ENCODE peak calls at places on chromosome 1, in six cellular contexts. L, Q, D, U, Z and M are unnamed samples.

GRCh38 chr1:201828451-201828819 is 522 bp upstream of the IPO9 start:
- DNase-seq in L (peak), Q (no peak), D (no peak), U (no peak), Z (no peak), M (peak)

GRCh38 chr1:229452956-229453801 is 19.3 kb upstream of the ACTA1 start:
- DNase-seq in L (no peak), Q (no peak), D (peak), U (peak), Z (no peak), M (peak)

GRCh38 chr1:87733421-87733820 is 404.7 kb downstream of the LMO4 start:
- DNase-seq in L (no peak), Q (no peak), D (no peak), U (no peak), Z (no peak), M (no peak)

GRCh38 chr1:84450916-84451315 is 28.1 kb upstream of the RPF1 start:
- DNase-seq in L (peak), Q (no peak), D (no peak), U (no peak), Z (no peak), M (no peak)

GRCh38 chr1:182707116-182707515 is 22.7 kb upstream of the RGS8 start:
- DNase-seq in L (no peak), Q (peak), D (no peak), U (no peak), Z (no peak), M (no peak)

GRCh38 chr1:39845569-39846566 is 37.4 kb downstream of the TRIT1 start:
- DNase-seq in L (peak), Q (peak), D (no peak), U (peak), Z (peak), M (peak)

GRCh38 chr1:194296201-194296600 is 1109.8 kb upstream of the B3GALT2 start:
- DNase-seq in L (peak), Q (no peak), D (no peak), U (no peak), Z (no peak), M (no peak)

GRCh38 chr1:108016451-108016920 is 51.5 kb upstream of the VAV3 start:
- DNase-seq in L (peak), Q (no peak), D (no peak), U (peak), Z (no peak), M (peak)

GRCh38 chr1:185474440-185475149 is 157.6 kb upstream of the IVNS1ABP start:
- DNase-seq in L (no peak), Q (no peak), D (no peak), U (no peak), Z (no peak), M (no peak)

GRCh38 chr1:234541281-234541975 is 62.4 kb upstream of the TARBP1 start:
- DNase-seq in L (peak), Q (no peak), D (no peak), U (no peak), Z (no peak), M (no peak)

GRCh38 chr1:207283421-207283820 is 38.1 kb upstream of the CD55 start:
- DNase-seq in L (no peak), Q (no peak), D (no peak), U (no peak), Z (no peak), M (no peak)

GRCh38 chr1:237901284-237901870 is 10.7 kb upstream of the ZP4 start:
- DNase-seq in L (no peak), Q (no peak), D (no peak), U (peak), Z (no peak), M (no peak)

GRCh38 chr1:58997060-58997411 is 213.2 kb upstream of the JUN start:
- DNase-seq in L (no peak), Q (no peak), D (no peak), U (peak), Z (no peak), M (no peak)

GRCh38 chr1:83053446-83053845 is 945.5 kb downstream of the TTLL7 start:
- DNase-seq in L (no peak), Q (no peak), D (no peak), U (no peak), Z (no peak), M (no peak)

GRCh38 chr1:182032251-182032650 is 29.3 kb downstream of the ZNF648 start:
- DNase-seq in L (no peak), Q (no peak), D (no peak), U (no peak), Z (no peak), M (no peak)

GRCh38 chr1:199856381-199856780 is 171.1 kb upstream of the NR5A2 start:
- DNase-seq in L (no peak), Q (no peak), D (no peak), U (no peak), Z (no peak), M (no peak)

GRCh38 chr1:63189677-63190076 is 132.7 kb upstream of the FOXD3 start:
- DNase-seq in L (no peak), Q (no peak), D (no peak), U (peak), Z (no peak), M (no peak)

GRCh38 chr1:52296345-52296744 is 69.7 kb downstream of the CC2D1B start:
- DNase-seq in L (peak), Q (no peak), D (peak), U (peak), Z (peak), M (peak)

GRCh38 chr1:95041491-95042165 is 31.1 kb downstream of the ALG14 start:
- DNase-seq in L (peak), Q (peak), D (peak), U (peak), Z (peak), M (peak)

GRCh38 chr1:40379785-40380452 is 6.4 kb downstream of the SMAP2 start:
- DNase-seq in L (no peak), Q (no peak), D (no peak), U (no peak), Z (no peak), M (peak)

GRCh38 chr1:4636186-4636585 is 18.2 kb upstream of the AJAP1 start:
- DNase-seq in L (no peak), Q (no peak), D (no peak), U (no peak), Z (no peak), M (no peak)

GRCh38 chr1:37410080-37410479 is 64.3 kb upstream of the ZC3H12A start:
- DNase-seq in L (no peak), Q (no peak), D (no peak), U (no peak), Z (no peak), M (no peak)

GRCh38 chr1:117093870-117094621 is 27.5 kb downstream of the TRIM45 start:
- DNase-seq in L (peak), Q (no peak), D (no peak), U (peak), Z (peak), M (peak)

GRCh38 chr1:103788377-103788776 is 38.7 kb downstream of the AMY1C start:
- DNase-seq in L (no peak), Q (no peak), D (no peak), U (peak), Z (no peak), M (peak)

GRCh38 chr1:56206391-56206790 is 373.0 kb downstream of the PLPP3 start:
- DNase-seq in L (no peak), Q (no peak), D (no peak), U (no peak), Z (no peak), M (no peak)

GRCh38 chr1:46550751-46551231 is 656 bp downstream of the KNCN start:
- DNase-seq in L (no peak), Q (no peak), D (no peak), U (no peak), Z (no peak), M (no peak)

GRCh38 chr1:236419502-236419901 is 25.4 kb downstream of the EDARADD start:
- DNase-seq in L (no peak), Q (no peak), D (no peak), U (no peak), Z (no peak), M (no peak)

DNA sequence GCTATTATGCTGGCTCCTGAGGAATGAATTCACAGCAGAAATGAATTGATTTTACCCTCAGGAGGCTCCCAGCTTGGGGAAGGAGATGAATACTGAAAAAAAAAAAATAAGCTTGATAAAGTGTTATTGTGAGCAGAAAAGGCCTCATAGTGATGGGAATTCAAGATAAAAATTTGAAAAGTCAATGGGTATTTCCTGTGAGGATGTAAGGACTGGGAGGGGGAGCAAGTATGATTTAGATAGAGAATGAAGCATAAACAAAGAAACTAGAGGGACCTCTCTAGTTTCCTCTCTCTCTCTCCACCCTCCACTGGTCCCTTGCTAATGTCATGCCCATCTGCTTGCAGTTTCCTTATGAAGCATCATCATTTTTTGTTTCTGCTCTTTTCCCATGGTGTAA is 439.0 kb upstream of the PLXNA2 start:
- DNase-seq in L (no peak), Q (no peak), D (no peak), U (peak), Z (no peak), M (no peak)
- H3K4me3 ChIP-seq in L (no peak), Q (no peak), D (no peak), U (no peak), Z (no peak), M (no peak)

DNA sequence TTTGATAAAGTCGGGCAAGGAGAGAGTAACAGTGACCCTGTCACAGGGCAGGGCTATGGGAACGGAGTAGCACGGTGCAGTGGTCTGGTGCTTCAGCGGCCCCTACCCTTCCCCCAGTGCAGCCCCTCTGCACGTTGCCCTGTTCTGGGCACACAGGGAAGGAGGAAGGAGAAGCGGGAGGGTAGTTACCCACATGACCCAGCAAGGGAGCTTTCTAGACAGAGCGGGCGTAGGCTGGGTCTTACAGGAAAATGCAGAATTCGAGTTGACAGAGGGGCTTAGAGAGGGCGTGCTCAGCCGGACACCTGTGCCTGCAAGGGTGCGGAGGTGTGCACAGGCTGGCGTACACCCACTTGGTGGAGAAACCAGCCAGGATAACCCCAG is 341.2 kb downstream of the NPHP4 start:
- DNase-seq in L (no peak), Q (no peak), D (no peak), U (no peak), Z (no peak), M (no peak)
- TF ChIP-seq CTCF in L (no peak), Q (no peak), D (no peak), U (no peak), Z (no peak), M (no peak)

GRCh38 chr1:30085814-30086770 is 637.3 kb downstream of the MATN1 start:
- DNase-seq in L (peak), Q (peak), D (no peak), U (peak), Z (no peak), M (peak)
- H3K4me3 ChIP-seq in L (no peak), Q (no peak), D (no peak), U (no peak), Z (no peak), M (no peak)

GRCh38 chr1:13860023-13860422 is 160.0 kb downstream of the PRDM2 start:
- DNase-seq in L (no peak), Q (no peak), D (no peak), U (no peak), Z (no peak), M (no peak)

GRCh38 chr1:13869172-13869797 is 169.3 kb downstream of the PRDM2 start:
- DNase-seq in L (no peak), Q (no peak), D (no peak), U (no peak), Z (no peak), M (no peak)

GRCh38 chr1:13863701-13864100 is 163.7 kb downstream of the PRDM2 start:
- DNase-seq in L (no peak), Q (no peak), D (no peak), U (no peak), Z (no peak), M (no peak)

DNA sequence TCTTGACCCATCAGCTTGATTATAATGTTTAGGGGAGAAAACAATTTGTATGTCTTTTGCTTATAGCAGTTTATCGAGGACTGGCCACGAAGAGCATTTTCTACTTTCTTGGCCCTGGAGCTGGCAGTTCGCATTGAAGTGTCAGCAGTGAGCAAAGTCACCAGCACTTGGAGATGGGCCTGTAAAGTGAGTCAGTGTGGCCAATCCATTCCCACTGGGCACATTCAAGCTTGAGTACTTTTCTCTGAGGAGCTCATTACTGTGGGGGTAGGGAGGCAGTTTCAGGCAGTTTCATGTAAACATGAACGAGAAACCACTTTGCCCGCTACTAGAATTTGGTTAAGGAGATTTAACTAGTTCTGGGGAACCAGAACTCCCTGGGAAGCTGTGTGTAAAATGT is 164.8 kb downstream of the PRDM2 start:
- DNase-seq in L (no peak), Q (no peak), D (no peak), U (no peak), Z (no peak), M (no peak)
- TF ChIP-seq CTCF in L (no peak), Q (no peak), D (no peak), U (no peak), Z (no peak), M (no peak)

DNA sequence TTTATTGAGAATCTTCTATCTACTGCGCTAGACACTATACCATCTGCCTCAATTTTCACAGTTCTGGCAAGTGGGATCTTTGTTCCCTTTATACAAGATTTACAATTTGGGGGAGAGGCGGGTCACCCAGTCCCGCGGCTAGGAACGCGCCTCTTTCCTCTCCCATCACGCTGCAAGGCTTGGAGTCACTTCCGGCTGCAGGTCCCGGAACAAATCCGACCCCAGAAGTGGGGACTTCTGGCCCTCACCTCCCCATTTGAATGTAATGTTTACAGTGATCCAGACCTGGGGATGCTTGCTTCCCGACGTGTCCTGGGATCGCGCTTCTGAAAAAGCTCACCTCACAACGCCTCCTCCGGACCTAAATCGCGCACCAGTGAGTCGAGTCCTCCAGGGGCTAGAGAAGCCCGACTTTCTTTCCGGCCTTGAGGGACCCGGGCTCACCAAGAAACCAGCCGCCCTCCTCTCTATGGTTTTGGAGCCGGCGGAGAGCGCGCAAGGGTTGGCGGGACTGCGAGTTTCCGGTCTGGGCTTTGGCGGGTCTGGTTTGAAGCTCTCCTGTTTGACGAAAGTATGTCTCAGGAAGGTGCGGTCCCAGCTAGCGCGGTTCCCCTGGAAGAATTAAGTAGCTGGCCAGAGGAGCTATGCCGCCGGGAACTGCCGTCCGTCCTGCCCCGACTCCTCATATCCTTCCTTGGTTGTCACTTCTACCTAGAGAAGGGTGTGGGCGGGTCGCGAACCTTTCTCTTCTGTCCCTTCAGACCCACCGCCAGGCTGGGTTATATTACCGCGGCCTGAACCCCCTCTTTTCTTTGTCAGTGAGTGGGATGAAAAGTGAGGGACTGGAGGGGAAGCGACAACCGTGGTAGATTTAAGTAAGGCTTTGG is at the start of gene METTL18:
- DNase-seq in L (peak), Q (peak), D (peak), U (peak), Z (peak), M (peak)
- H3K4me3 ChIP-seq in L (peak), Q (peak), D (peak), U (peak), Z (peak), M (peak)

GRCh38 chr1:209936125-209936524 is 1.9 kb upstream of the SYT14 start:
- DNase-seq in L (no peak), Q (no peak), D (no peak), U (no peak), Z (no peak), M (no peak)

GRCh38 chr1:209937996-209938959 is at the start of gene SYT14:
- DNase-seq in L (peak), Q (no peak), D (no peak), U (no peak), Z (no peak), M (peak)
- TF ChIP-seq CTCF in L (peak), Q (no peak), D (no peak), U (no peak), Z (peak), M (no peak)